ENCODE peak calls at places on chromosomes 16 and 17, in seven cellular contexts. Q, N, O, T, V, Z and L are unnamed samples.

GRCh38 chr16:13902677-13903076 is 17.3 kb upstream of the ERCC4 start:
- DNase-seq in Q (no peak), N (no peak), O (no peak), T (no peak), V (no peak), Z (no peak), L (no peak)

GRCh38 chr17:79090503-79091372 is 16.1 kb downstream of the ENGASE start:
- DNase-seq in Q (no peak), N (no peak), O (no peak), T (no peak), V (no peak), Z (no peak), L (no peak)

GRCh38 chr17:51103050-51103449 is 17.6 kb downstream of the SPAG9 start:
- DNase-seq in Q (no peak), N (no peak), O (no peak), T (no peak), V (no peak), Z (no peak), L (no peak)

GRCh38 chr16:16018705-16019104 is 69.3 kb downstream of the ABCC1 start:
- DNase-seq in Q (no peak), N (no peak), O (no peak), T (no peak), V (no peak), Z (no peak), L (no peak)

GRCh38 chr16:3458852-3459361 is 15.4 kb downstream of the NAA60 start:
- DNase-seq in Q (peak), N (no peak), O (peak), T (no peak), V (peak), Z (peak), L (no peak)

GRCh38 chr16:67305216-67306071 is 21.1 kb downstream of the KCTD19 start:
- DNase-seq in Q (no peak), N (no peak), O (no peak), T (no peak), V (no peak), Z (peak), L (no peak)

GRCh38 chr16:8962393-8963009 is 1.2 kb downstream of the USP7 start:
- DNase-seq in Q (peak), N (no peak), O (peak), T (no peak), V (peak), Z (peak), L (no peak)

GRCh38 chr16:2142942-2143868 is 5.2 kb upstream of the RAB26 start:
- DNase-seq in Q (no peak), N (no peak), O (no peak), T (no peak), V (no peak), Z (peak), L (no peak)

GRCh38 chr16:85398688-85399582 is 214.2 kb upstream of the GSE1 start:
- DNase-seq in Q (no peak), N (no peak), O (no peak), T (no peak), V (no peak), Z (no peak), L (peak)

GRCh38 chr16:13453938-13454553 is 465.9 kb upstream of the ERCC4 start:
- DNase-seq in Q (peak), N (no peak), O (peak), T (no peak), V (no peak), Z (peak), L (no peak)

GRCh38 chr17:75240394-75241142 is 20.8 kb downstream of the GGA3 start:
- DNase-seq in Q (no peak), N (no peak), O (no peak), T (no peak), V (no peak), Z (peak), L (no peak)

GRCh38 chr16:2963074-2963610 is 933 bp upstream of the KREMEN2 start:
- DNase-seq in Q (peak), N (no peak), O (no peak), T (no peak), V (no peak), Z (peak), L (no peak)

GRCh38 chr16:12486386-12486785 is 317.3 kb downstream of the CPPED1 start:
- DNase-seq in Q (no peak), N (no peak), O (no peak), T (no peak), V (no peak), Z (no peak), L (no peak)

GRCh38 chr17:73748521-73748920 is 104.3 kb upstream of the SDK2 start:
- DNase-seq in Q (no peak), N (no peak), O (no peak), T (no peak), V (no peak), Z (no peak), L (no peak)

GRCh38 chr17:28253663-28254062 is 65.3 kb upstream of the TMEM97 start:
- DNase-seq in Q (no peak), N (no peak), O (no peak), T (no peak), V (no peak), Z (no peak), L (no peak)

GRCh38 chr16:8552487-8553221 is 37.7 kb downstream of the TMEM114 start:
- DNase-seq in Q (no peak), N (no peak), O (peak), T (no peak), V (no peak), Z (no peak), L (no peak)

GRCh38 chr16:49491736-49492089 is 118.1 kb downstream of the C16orf78 start:
- DNase-seq in Q (peak), N (no peak), O (no peak), T (peak), V (peak), Z (no peak), L (peak)

GRCh38 chr17:42421479-42422332 is 1.4 kb downstream of the CAVIN1 start:
- DNase-seq in Q (no peak), N (no peak), O (peak), T (no peak), V (no peak), Z (peak), L (peak)

GRCh38 chr17:68053237-68054030 is 17.9 kb downstream of the KPNA2 start:
- DNase-seq in Q (no peak), N (no peak), O (no peak), T (no peak), V (peak), Z (no peak), L (peak)

GRCh38 chr17:76018801-76019200 is 8.3 kb downstream of the EVPL start:
- DNase-seq in Q (no peak), N (no peak), O (no peak), T (no peak), V (no peak), Z (no peak), L (no peak)

GRCh38 chr16:53007095-53007494 is 45.6 kb downstream of the CHD9NB start:
- DNase-seq in Q (no peak), N (no peak), O (no peak), T (no peak), V (no peak), Z (no peak), L (no peak)

GRCh38 chr16:9135797-9136196 is 44.4 kb downstream of the HAPSTR1 start:
- DNase-seq in Q (no peak), N (no peak), O (no peak), T (no peak), V (no peak), Z (no peak), L (peak)

GRCh38 chr16:88194397-88195020 is 188.2 kb upstream of the ZNF469 start:
- DNase-seq in Q (peak), N (peak), O (no peak), T (no peak), V (peak), Z (no peak), L (peak)

GRCh38 chr16:75726390-75726789 is at the start of gene CPHXL:
- DNase-seq in Q (no peak), N (no peak), O (no peak), T (no peak), V (no peak), Z (no peak), L (no peak)

GRCh38 chr17:36934144-36934758 is 3.0 kb upstream of the LHX1 start:
- DNase-seq in Q (no peak), N (no peak), O (no peak), T (no peak), V (no peak), Z (no peak), L (no peak)

GRCh38 chr17:7021993-7022778 is 664 bp upstream of the BCL6B start:
- DNase-seq in Q (peak), N (peak), O (peak), T (no peak), V (peak), Z (peak), L (peak)
- TF ChIP-seq POLR2A in Q (no peak), N (no peak), O (no peak), T (peak), V (no peak), Z (no peak), L (no peak)

DNA sequence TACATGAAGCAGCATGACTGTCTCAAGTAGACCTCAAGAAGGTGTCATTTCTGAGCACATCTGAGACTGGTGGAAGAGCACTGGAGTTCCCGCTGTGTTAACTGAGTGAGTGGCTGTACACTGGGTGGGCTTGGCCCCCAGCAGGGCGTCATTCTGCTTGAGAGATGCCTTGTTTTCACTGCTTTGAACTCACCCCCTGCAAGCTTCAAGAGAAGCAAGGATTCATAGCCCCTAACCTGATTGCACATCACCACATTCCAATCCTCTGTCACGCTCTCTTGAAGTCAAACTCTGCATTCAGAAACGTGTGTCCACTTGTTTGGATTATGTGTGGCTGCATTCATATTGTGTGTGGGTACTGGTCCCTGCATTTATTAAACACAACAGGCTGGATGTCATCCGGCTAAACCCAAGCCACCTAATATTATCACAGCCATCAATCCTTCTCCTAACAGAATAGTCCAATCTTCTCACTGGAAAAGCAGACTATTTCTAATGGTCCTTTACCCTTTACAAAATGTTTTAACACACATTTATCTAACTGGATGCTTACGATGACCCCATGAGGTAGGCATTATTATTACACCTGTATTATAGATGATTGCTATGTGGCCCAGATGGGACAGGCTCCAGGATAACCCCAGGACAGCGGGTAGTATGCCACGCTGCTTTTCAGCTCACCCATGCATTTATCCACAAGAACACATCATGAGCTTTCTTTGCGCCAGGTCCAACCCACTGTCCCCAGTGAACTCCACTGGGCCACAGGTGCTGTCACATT is 76.3 kb downstream of the USP31 start:
- DNase-seq in Q (no peak), N (peak), O (no peak), T (no peak), V (no peak), Z (no peak), L (no peak)
- TF ChIP-seq EP300 in Q (no peak), N (no peak), O (no peak), T (no peak), V (no peak), Z (no peak), L (no peak)

DNA sequence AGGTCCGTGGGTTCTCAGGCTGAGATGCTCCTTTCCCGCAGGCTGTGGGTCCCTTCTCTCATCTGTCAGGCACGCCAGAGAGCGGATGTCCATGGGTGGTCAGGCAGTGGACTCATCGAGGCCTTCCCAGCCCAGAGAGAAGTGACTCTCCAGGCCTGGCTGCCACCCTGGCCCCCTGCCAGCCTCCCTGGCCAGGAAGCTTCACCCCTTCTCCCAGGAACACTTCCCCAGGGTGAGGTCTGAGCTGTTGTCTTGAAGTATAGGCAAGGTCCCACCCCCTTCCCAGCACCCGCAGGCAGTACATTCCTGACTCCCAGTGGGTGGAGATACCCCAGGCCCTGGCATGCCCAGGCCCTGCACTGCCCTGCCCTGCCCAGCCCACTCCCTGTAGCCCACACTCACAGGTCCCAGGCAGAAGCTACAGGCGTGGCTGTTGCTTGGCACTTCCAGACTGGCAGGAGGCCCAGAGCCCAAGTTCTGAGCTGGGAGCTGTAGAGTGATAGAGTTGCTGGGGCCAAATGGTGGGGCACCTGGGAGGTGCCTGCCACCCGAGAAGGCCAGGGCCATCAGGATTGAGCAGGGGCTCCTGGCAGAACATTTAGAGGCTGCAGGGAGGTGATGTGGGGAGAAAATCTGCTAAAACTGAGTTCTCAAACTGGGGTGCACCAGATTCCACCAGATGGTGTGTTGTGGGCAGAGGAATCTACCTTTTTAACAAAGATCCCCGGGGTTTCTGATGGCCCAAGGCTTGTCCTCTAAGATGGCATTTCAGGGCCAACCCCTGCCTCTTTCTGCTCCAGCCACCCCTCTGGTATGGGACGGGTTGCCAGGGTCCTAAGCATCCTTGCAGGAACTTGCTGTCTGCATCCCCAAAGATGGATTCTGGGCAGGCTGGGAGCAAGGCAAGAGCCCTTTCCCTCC is 6.7 kb downstream of the ITGA3 start:
- DNase-seq in Q (peak), N (no peak), O (peak), T (no peak), V (peak), Z (no peak), L (peak)
- TF ChIP-seq POLR2AphosphoS5 in Q (peak), N (peak), O (peak), T (no peak), V (peak), Z (no peak), L (no peak)

DNA sequence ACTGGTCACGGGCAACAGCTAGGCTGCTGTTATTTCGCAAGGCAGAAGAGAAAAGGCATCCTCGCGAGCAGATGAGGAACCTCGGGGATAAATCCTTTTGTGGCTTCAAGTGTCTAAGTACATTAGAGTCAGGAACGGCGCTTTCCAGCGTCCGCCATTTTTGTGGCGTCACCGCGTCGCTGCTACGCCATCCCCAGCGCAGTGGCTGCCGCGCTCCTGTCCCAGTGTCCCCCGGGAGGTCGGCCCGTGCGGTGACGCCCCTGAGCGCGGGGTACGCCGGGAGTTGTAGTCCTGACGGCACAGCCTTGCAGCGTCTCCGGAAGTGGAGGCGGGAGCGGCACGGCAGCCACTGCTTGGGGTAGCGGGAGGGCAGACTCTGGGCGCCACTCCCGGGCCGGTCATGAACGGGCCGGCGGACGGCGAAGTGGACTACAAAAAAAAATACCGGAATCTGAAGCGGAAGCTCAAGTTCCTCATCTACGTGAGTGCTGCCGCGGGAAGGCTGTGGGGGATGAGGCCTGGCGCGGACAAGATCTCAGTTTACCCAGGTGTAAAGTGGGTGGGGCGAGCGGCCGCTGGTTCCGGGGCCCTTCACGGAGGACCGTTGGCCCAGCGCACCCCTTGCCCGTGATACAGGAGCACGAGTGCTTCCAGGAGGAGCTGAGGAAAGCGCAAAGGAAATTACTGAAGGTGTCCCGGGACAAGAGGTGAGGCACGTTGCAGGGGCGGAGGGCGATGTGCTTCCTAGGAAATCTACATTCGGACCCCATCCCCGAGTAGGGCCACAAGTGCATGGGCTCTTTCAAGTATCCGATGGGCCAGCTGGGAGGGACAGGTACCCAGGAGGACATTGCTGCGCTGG is at the start of gene INO80E:
- DNase-seq in Q (peak), N (peak), O (peak), T (peak), V (peak), Z (peak), L (peak)
- TF ChIP-seq POLR2A in Q (peak), N (peak), O (no peak), T (no peak), V (no peak), Z (peak), L (peak)

DNA sequence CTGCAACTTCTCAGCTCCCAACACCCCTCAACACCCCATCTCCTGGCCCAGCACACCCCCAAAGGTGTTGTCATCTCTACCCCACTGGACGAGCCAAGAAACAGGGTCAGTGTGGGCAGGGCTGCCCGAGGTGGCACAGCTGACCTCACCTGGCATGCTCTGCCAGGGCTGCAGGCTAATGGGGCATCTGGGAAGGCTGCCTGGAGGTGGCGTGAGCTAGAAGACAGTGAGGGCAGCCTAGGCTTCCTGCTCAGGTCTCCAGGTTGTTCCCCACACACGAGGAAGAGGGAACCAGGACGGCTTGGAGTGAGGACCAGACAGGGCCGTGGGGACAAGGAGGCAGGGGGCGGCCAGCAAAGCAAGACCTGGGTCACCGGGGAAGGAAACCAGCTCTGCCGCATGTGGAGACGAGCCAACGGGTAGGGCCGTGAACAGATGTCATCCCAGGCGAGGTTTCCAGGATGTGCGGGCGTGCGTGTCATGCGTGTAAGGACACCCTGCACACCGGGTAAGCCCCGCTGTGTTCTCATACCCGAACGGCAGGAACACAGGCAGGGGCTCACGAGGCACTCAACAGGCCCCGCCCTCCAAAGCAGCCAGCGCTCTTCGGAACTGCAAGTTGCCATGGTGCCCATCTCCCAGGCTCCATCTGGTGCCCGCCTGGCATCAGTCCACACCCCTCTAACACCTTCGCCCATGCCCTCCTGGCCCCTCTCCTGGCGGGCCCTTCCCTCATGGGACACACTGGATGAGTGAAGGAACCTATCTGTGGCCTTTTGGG is 29.6 kb upstream of the PVALEF start:
- DNase-seq in Q (no peak), N (no peak), O (no peak), T (no peak), V (peak), Z (no peak), L (no peak)
- TF ChIP-seq EP300 in Q (no peak), N (no peak), O (no peak), T (no peak), V (no peak), Z (no peak), L (no peak)

GRCh38 chr17:18966831-18967624 is 15.1 kb downstream of the SLC5A10 start:
- DNase-seq in Q (peak), N (no peak), O (peak), T (no peak), V (no peak), Z (no peak), L (no peak)
- TF ChIP-seq POLR2AphosphoS5 in Q (no peak), N (no peak), O (no peak), T (no peak), V (no peak), Z (no peak), L (no peak)

DNA sequence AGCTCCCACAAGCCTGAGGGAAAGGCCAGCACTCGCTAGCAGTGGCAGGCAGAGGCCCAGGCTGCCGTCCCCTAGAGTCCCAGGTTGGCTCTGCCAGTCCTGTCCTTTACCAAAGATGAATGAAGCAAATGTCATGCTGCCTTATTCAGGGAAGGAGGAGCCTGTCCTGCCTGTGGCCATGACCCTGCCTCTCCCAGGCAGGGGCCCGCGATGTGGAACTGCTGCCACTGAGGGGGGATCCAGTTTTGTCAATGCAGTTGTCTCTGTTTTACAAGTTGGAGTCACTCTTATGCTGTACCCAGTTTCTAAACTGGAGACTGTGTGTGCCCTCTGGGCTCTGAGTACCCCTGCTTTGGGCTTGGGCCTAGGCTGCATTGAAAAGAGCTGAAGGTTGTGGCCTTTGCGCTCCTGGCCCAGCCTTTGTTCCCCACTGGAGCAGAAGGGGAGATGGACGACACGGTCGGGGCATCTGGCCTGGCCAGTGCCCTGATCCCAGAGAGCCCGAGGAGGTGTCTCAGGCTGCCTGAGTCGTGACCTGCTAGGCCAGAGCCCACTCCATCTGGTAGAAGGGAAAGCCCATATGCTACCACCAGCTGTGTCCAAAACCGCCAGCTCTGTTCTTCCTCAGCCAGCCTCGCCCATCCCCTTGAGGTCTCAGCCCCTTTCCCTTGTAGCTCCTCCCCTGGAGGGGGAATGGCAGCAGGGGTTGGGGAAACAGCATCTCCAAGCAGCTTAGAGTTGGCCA is 5.5 kb downstream of the LIMD2 start:
- DNase-seq in Q (no peak), N (no peak), O (no peak), T (no peak), V (no peak), Z (no peak), L (no peak)
- TF ChIP-seq POLR2A in Q (no peak), N (no peak), O (no peak), T (peak), V (no peak), Z (no peak), L (no peak)